ENCODE peak calls at places on chromosomes 7 and 10, in seven cellular contexts. Y is choroid plexus epithelial cell, H is putamen, D is NCI-H774, T is Caco-2, B is hippocampal formation, I is H4. A is an unnamed sample.

GRCh38 chr7:120464104-120464503 is 191.1 kb downstream of the KCND2 start:
- DNase-seq in Y (no peak), H (no peak), D (no peak), T (no peak), B (no peak), I (no peak), A (no peak)

GRCh38 chr10:125692246-125692931 is 9.4 kb upstream of the TEX36 start:
- DNase-seq in Y (no peak), H (no peak), D (no peak), T (no peak), B (no peak), I (no peak), A (no peak)

GRCh38 chr10:67506083-67506756 is 189.8 kb downstream of the CTNNA3 start:
- DNase-seq in Y (no peak), H (peak), D (no peak), T (no peak), B (no peak), I (no peak), A (no peak)

GRCh38 chr7:21844742-21845141 is 101.0 kb downstream of the CDCA7L start:
- DNase-seq in Y (peak), H (no peak), D (no peak), T (no peak), B (no peak), I (no peak), A (no peak)

GRCh38 chr7:99994819-99995218 is 19.0 kb upstream of the AZGP1 start:
- DNase-seq in Y (no peak), H (no peak), D (no peak), T (no peak), B (no peak), I (no peak), A (no peak)

GRCh38 chr10:24824124-24824523 is 100.4 kb upstream of the ARHGAP21 start:
- DNase-seq in Y (peak), H (no peak), D (no peak), T (no peak), B (no peak), I (no peak), A (no peak)

GRCh38 chr10:317219-317868 is 182.1 kb downstream of the ZMYND11 start:
- DNase-seq in Y (peak), H (no peak), D (no peak), T (no peak), B (no peak), I (no peak), A (no peak)

GRCh38 chr7:33959676-33960075 is 54.3 kb downstream of the BMPER start:
- DNase-seq in Y (no peak), H (no peak), D (no peak), T (no peak), B (no peak), I (no peak), A (no peak)

GRCh38 chr10:44946201-44946600 is 13.4 kb upstream of the RASSF4 start:
- DNase-seq in Y (peak), H (no peak), D (no peak), T (no peak), B (no peak), I (no peak), A (no peak)

GRCh38 chr7:70634610-70635068 is 497.3 kb upstream of the GALNT17 start:
- DNase-seq in Y (peak), H (no peak), D (no peak), T (no peak), B (no peak), I (peak), A (no peak)

GRCh38 chr10:48523820-48524758 is 80.8 kb downstream of the ARHGAP22 start:
- DNase-seq in Y (no peak), H (no peak), D (no peak), T (peak), B (no peak), I (no peak), A (peak)

GRCh38 chr10:124725171-124725631 is 19.0 kb downstream of the FAM53B start:
- DNase-seq in Y (no peak), H (no peak), D (no peak), T (no peak), B (no peak), I (no peak), A (no peak)

GRCh38 chr7:158120313-158120712 is 467.3 kb downstream of the PTPRN2 start:
- DNase-seq in Y (no peak), H (no peak), D (no peak), T (no peak), B (no peak), I (no peak), A (no peak)

GRCh38 chr7:18471476-18472160 is 23.9 kb upstream of the HDAC9 start:
- DNase-seq in Y (no peak), H (no peak), D (no peak), T (no peak), B (no peak), I (no peak), A (no peak)

GRCh38 chr10:35453855-35454532 is 117.7 kb downstream of the CCNY start:
- DNase-seq in Y (peak), H (peak), D (no peak), T (no peak), B (no peak), I (no peak), A (no peak)

GRCh38 chr7:6433814-6434630 is 13.7 kb downstream of the DAGLB start:
- DNase-seq in Y (no peak), H (peak), D (no peak), T (no peak), B (peak), I (no peak), A (no peak)

GRCh38 chr10:102770792-102771191 is 27.0 kb downstream of the WBP1L start:
- DNase-seq in Y (peak), H (no peak), D (no peak), T (no peak), B (no peak), I (no peak), A (no peak)

GRCh38 chr10:35577915-35578607 is 27.1 kb upstream of the GJD4 start:
- DNase-seq in Y (peak), H (no peak), D (no peak), T (no peak), B (no peak), I (no peak), A (no peak)

A was measured in HuH-7.